ENCODE peak calls at places on chromosome 19, in six cellular contexts. P is breast epithelium, I is GM12891, Q is transverse colon, O is H1, D is K562. C is an unnamed sample.

GRCh38 chr19:50898018-50898417 is 13.2 kb downstream of the KLK4 start:
- DNase-seq in D (no peak), O (no peak), P (no peak), I (no peak), Q (no peak), C (no peak)

GRCh38 chr19:16920816-16921529 is 32.2 kb downstream of the F2RL3 start:
- DNase-seq in I (no peak), P (no peak), O (no peak), Q (no peak), D (peak; percentile 91), C (no peak)

GRCh38 chr19:15249912-15250634 is 17.8 kb upstream of the EPHX3 start:
- DNase-seq in Q (no peak), P (peak; percentile 44), I (no peak), D (no peak), O (no peak), C (no peak)

GRCh38 chr19:3067549-3067948 is 5.3 kb upstream of the TLE5 start:
- DNase-seq in D (no peak), I (no peak), O (no peak), Q (no peak), P (no peak), C (no peak)

GRCh38 chr19:29410974-29411615 is 114.7 kb upstream of the VSTM2B start:
- DNase-seq in Q (no peak), O (no peak), I (no peak), D (no peak), P (no peak), C (no peak)

GRCh38 chr19:16328824-16329482 is 4.3 kb downstream of the KLF2 start:
- DNase-seq in Q (no peak), O (no peak), D (no peak), I (no peak), P (no peak), C (no peak)

GRCh38 chr19:8206147-8207087 is 2.8 kb upstream of the CERS4 start:
- DNase-seq in D (no peak), Q (no peak), I (no peak), O (no peak), P (no peak), C (no peak)

GRCh38 chr19:17379221-17379631 is 2.1 kb upstream of the PLVAP start:
- DNase-seq in I (no peak), Q (no peak), P (no peak), D (no peak), O (no peak), C (no peak)

GRCh38 chr19:9295411-9295849 is 14.2 kb downstream of the ZNF699 start:
- DNase-seq in I (no peak), D (no peak), P (no peak), O (no peak), Q (no peak), C (no peak)

GRCh38 chr19:13094285-13094595 is 8.4 kb downstream of the LYL1 start:
- DNase-seq in O (no peak), I (no peak), P (no peak), D (no peak), Q (no peak), C (no peak)

GRCh38 chr19:7669641-7670040 is 792 bp downstream of the RETN start:
- DNase-seq in I (no peak), O (no peak), D (no peak), Q (no peak), P (no peak), C (no peak)

GRCh38 chr19:634975-635652 is 1.8 kb upstream of the POLRMT start:
- DNase-seq in Q (no peak), D (no peak), O (no peak), I (no peak), P (no peak), C (no peak)

GRCh38 chr19:10288662-10289166 is 1.0 kb upstream of the ICAM5 start:
- DNase-seq in Q (peak; percentile 66), P (no peak), D (peak; percentile 94), I (no peak), O (no peak), C (no peak)

GRCh38 chr19:308471-309205 is 17.4 kb upstream of the PLPP2 start:
- DNase-seq in Q (no peak), O (no peak), I (no peak), D (no peak), P (no peak), C (peak; percentile 25)

GRCh38 chr19:17555929-17556813 is 722 bp downstream of the COLGALT1 start:
- DNase-seq in D (peak; percentile 47), O (no peak), I (no peak), Q (peak; percentile 81), P (no peak), C (no peak)

GRCh38 chr19:17107546-17108452 is 32.2 kb downstream of the MYO9B start:
- DNase-seq in P (peak; percentile 90), O (no peak), D (no peak), Q (peak; percentile 77), I (no peak), C (no peak)

GRCh38 chr19:57974434-57974833 is at the start of gene C19orf18:
- DNase-seq in O (no peak), I (no peak), P (no peak), D (no peak), Q (no peak), C (no peak)

GRCh38 chr19:50869479-50869878 is 3.8 kb upstream of the KLK2 start:
- DNase-seq in D (no peak), P (no peak), O (no peak), I (no peak), Q (no peak), C (no peak)

GRCh38 chr19:48292798-48293197 is 22.9 kb downstream of the ZNF114 start:
- DNase-seq in O (no peak), I (no peak), D (no peak), P (no peak), Q (no peak), C (no peak)

GRCh38 chr19:45784096-45784495 is 1.8 kb upstream of the DMPK start:
- DNase-seq in Q (no peak), P (no peak), I (no peak), D (no peak), O (no peak), C (no peak)

GRCh38 chr19:37855098-37855497 is 51.3 kb downstream of the WDR87 start:
- DNase-seq in O (no peak), Q (peak; percentile 8), P (peak; percentile 20), I (peak; percentile 37), D (no peak), C (peak; percentile 9)

GRCh38 chr19:43699506-43700367 is 16.1 kb upstream of the IRGC start:
- DNase-seq in D (no peak), P (no peak), I (no peak), Q (peak; percentile 48), O (peak; percentile 41), C (no peak)

GRCh38 chr19:45376045-45376724 is 5.8 kb upstream of the ERCC2 start:
- DNase-seq in I (no peak), D (no peak), Q (no peak), O (no peak), P (peak; percentile 93), C (no peak)

GRCh38 chr19:7654401-7654800 is 14.4 kb upstream of the RETN start:
- DNase-seq in D (no peak), Q (no peak), I (no peak), P (no peak), O (no peak), C (no peak)

GRCh38 chr19:16319466-16319865 is 5.2 kb upstream of the KLF2 start:
- DNase-seq in I (no peak), D (no peak), O (no peak), Q (no peak), P (no peak), C (no peak)

DNA sequence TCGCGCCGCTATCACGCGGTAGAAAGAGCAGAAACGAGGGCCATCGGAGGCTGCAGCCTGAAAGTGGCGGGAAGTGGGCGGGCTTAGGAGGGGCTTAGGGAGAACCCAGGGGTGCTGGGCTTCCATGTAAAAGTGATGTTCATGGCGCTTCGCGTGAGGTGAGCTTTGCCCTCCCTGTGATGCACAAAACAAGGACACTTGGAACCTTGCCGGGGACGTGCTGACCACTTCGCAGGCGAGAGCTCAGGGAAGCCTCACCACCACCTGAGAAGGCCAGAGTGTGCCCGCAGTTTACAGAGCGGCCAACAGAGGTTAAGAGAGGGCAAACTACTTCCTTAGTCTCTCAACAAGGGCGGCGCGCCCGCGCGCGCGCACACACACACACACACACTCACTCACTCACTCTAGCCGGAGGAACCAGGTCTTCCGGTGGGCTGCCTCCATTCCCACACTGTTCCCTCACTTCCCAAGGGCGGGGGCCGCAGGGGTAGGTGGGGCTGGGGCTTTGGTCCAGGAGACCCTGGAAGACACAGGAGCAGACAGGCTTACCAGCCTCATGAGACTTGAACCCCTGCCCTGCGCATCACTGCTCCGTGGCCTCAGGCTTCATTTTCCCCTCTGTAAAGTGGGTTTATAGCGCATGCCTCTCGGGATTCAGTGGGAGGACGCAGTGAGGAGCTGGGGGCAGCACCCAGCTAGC is 716 bp downstream of the GAPDHS start:
- DNase-seq in D (no peak), I (peak; percentile 56), O (no peak), P (no peak), Q (peak; percentile 49), C (no peak)
- TF ChIP-seq POLR2AphosphoS5 in D (no peak), I (no peak), O (no peak), P (no peak), Q (no peak), C (no peak)

GRCh38 chr19:6516659-6517291 is 14.1 kb upstream of the TNFSF9 start:
- DNase-seq in D (peak; percentile 92), Q (peak; percentile 93), P (peak; percentile 68), O (no peak), I (peak; percentile 82), C (peak; percentile 89)
- TF ChIP-seq POLR2A in D (peak; percentile 59), Q (no peak), P (no peak), O (no peak), I (peak; percentile 39), C (no peak)

GRCh38 chr19:41769608-41770007 is 14.3 kb downstream of the CEACAM6 start:
- DNase-seq in I (no peak), P (no peak), Q (no peak), O (no peak), D (no peak), C (no peak)

GRCh38 chr19:41776700-41777099 is 19.7 kb upstream of the CEACAM3 start:
- DNase-seq in P (peak; percentile 58), I (no peak), Q (no peak), D (no peak), O (no peak), C (no peak)

GRCh38 chr19:41771410-41771809 is 16.1 kb downstream of the CEACAM6 start:
- DNase-seq in D (no peak), Q (no peak), I (no peak), P (no peak), O (no peak), C (no peak)

GRCh38 chr19:41774515-41774980 is 19.2 kb downstream of the CEACAM6 start:
- DNase-seq in D (no peak), Q (peak; percentile 84), P (peak; percentile 31), O (no peak), I (no peak), C (no peak)
- TF ChIP-seq POLR2AphosphoS5 in D (no peak), Q (peak; percentile 77), P (no peak), O (no peak), I (no peak), C (no peak)

GRCh38 chr19:5612891-5613290 is 9.7 kb downstream of the SAFB2 start:
- DNase-seq in I (no peak), D (no peak), Q (no peak), O (no peak), P (no peak), C (no peak)

GRCh38 chr19:5615756-5616327 is 6.7 kb downstream of the SAFB2 start:
- DNase-seq in I (no peak), D (no peak), P (no peak), O (no peak), Q (no peak), C (no peak)

GRCh38 chr19:5609881-5610280 is 12.7 kb downstream of the SAFB2 start:
- DNase-seq in P (no peak), I (no peak), Q (no peak), O (no peak), D (no peak), C (no peak)

GRCh38 chr19:5617080-5617479 is 5.5 kb downstream of the SAFB2 start:
- DNase-seq in Q (no peak), P (no peak), O (no peak), D (no peak), I (no peak), C (no peak)

GRCh38 chr19:5613466-5613865 is 9.1 kb downstream of the SAFB2 start:
- DNase-seq in Q (no peak), I (no peak), P (no peak), D (no peak), O (no peak), C (no peak)
- TF ChIP-seq POLR2A in Q (no peak), I (peak; percentile 34), P (no peak), D (no peak), O (no peak), C (no peak)